ENCODE peak calls at places on chromosomes 3 and 15, in eight cellular contexts. P is left lung, F is upper lobe of left lung, U is choroid plexus epithelial cell, N is Caco-2, A is foreskin fibroblast, E is transverse colon, D is DND-41. H is an unnamed sample.

GRCh38 chr3:29950232-29950631 is 656.2 kb upstream of the TGFBR2 start:
- DNase-seq in P (no peak), F (no peak), U (no peak), N (no peak), A (peak), E (no peak), D (no peak), H (no peak)

GRCh38 chr3:55718475-55718874 is 231.4 kb upstream of the WNT5A start:
- DNase-seq in P (no peak), F (no peak), U (peak), N (no peak), A (peak), E (no peak), D (no peak), H (no peak)

GRCh38 chr3:117748131-117748530 is 1038.6 kb downstream of the TUSC7 start:
- DNase-seq in P (no peak), F (no peak), U (peak), N (no peak), A (no peak), E (no peak), D (no peak), H (no peak)

GRCh38 chr15:29676961-29677402 is 145.3 kb downstream of the TJP1 start:
- DNase-seq in P (no peak), F (no peak), U (peak), N (no peak), A (no peak), E (no peak), D (no peak), H (no peak)

GRCh38 chr3:196159952-196160804 is 51.0 kb downstream of the ZDHHC19 start:
- DNase-seq in P (peak), F (no peak), U (peak), N (no peak), A (peak), E (peak), D (peak), H (peak)

GRCh38 chr3:40476478-40477470 is at the start of gene ZNF619:
- DNase-seq in P (peak), F (peak), U (peak), N (peak), A (peak), E (peak), D (peak), H (peak)

GRCh38 chr15:101533371-101534140 is 44.0 kb upstream of the PCSK6 start:
- DNase-seq in P (no peak), F (no peak), U (no peak), N (no peak), A (no peak), E (no peak), D (no peak), H (no peak)

GRCh38 chr3:129317014-129317771 is 38.5 kb downstream of the HMCES start:
- DNase-seq in P (peak), F (no peak), U (no peak), N (no peak), A (no peak), E (no peak), D (no peak), H (no peak)

GRCh38 chr3:140050977-140051957 is 116.3 kb downstream of the CLSTN2 start:
- DNase-seq in P (no peak), F (peak), U (peak), N (no peak), A (no peak), E (no peak), D (no peak), H (no peak)

GRCh38 chr3:126971891-126972351 is 11.0 kb upstream of the PLXNA1 start:
- DNase-seq in P (peak), F (peak), U (peak), N (no peak), A (peak), E (peak), D (no peak), H (peak)

GRCh38 chr3:78941587-78941986 is 826.2 kb downstream of the ROBO1 start:
- DNase-seq in P (no peak), F (no peak), U (peak), N (no peak), A (peak), E (no peak), D (no peak), H (no peak)

GRCh38 chr3:139928708-139929505 is 6.1 kb upstream of the CLSTN2 start:
- DNase-seq in P (no peak), F (no peak), U (peak), N (no peak), A (no peak), E (no peak), D (no peak), H (no peak)

GRCh38 chr15:85120351-85121113 is 138.9 kb downstream of the PDE8A start:
- DNase-seq in P (no peak), F (no peak), U (no peak), N (no peak), A (no peak), E (no peak), D (no peak), H (no peak)

GRCh38 chr3:5186854-5187151 is 704 bp upstream of the EDEM1 start:
- DNase-seq in P (no peak), F (no peak), U (peak), N (no peak), A (peak), E (no peak), D (no peak), H (no peak)

GRCh38 chr3:100175637-100176250 is 61.4 kb upstream of the FILIP1L start:
- DNase-seq in P (no peak), F (no peak), U (no peak), N (no peak), A (no peak), E (no peak), D (no peak), H (no peak)

GRCh38 chr15:52255008-52255407 is 40.6 kb downstream of the MYO5C start:
- DNase-seq in P (no peak), F (no peak), U (peak), N (no peak), A (peak), E (no peak), D (no peak), H (no peak)

GRCh38 chr3:135084404-135084803 is 289.3 kb downstream of the EPHB1 start:
- DNase-seq in P (no peak), F (no peak), U (no peak), N (no peak), A (peak), E (no peak), D (no peak), H (no peak)

GRCh38 chr3:51953445-51953844 is 1.7 kb upstream of the GPR62 start:
- DNase-seq in P (peak), F (no peak), U (peak), N (no peak), A (peak), E (no peak), D (no peak), H (no peak)

GRCh38 chr3:84223512-84223911 is 735.3 kb upstream of the CADM2 start:
- DNase-seq in P (no peak), F (no peak), U (no peak), N (no peak), A (no peak), E (no peak), D (peak), H (no peak)

GRCh38 chr3:66133050-66133757 is 87.6 kb upstream of the SLC25A26 start:
- DNase-seq in P (no peak), F (no peak), U (peak), N (no peak), A (peak), E (no peak), D (no peak), H (no peak)

GRCh38 chr3:108590443-108590842 is 921 bp downstream of the DZIP3 start:
- DNase-seq in P (no peak), F (no peak), U (peak), N (no peak), A (no peak), E (no peak), D (peak), H (no peak)

GRCh38 chr3:99789322-99789721 is 28.3 kb upstream of the CMSS1 start:
- DNase-seq in P (no peak), F (no peak), U (peak), N (no peak), A (peak), E (peak), D (peak), H (no peak)

GRCh38 chr3:46681387-46681786 is 12.1 kb downstream of the ALS2CL start:
- DNase-seq in P (no peak), F (no peak), U (no peak), N (no peak), A (no peak), E (no peak), D (no peak), H (no peak)

GRCh38 chr3:127632441-127632840 is 3.5 kb downstream of the PODXL2 start:
- DNase-seq in P (no peak), F (no peak), U (peak), N (no peak), A (no peak), E (no peak), D (no peak), H (peak)

GRCh38 chr15:71364117-71364584 is 248.9 kb downstream of the THSD4 start:
- DNase-seq in P (no peak), F (no peak), U (peak), N (no peak), A (no peak), E (peak), D (no peak), H (no peak)

GRCh38 chr15:41558400-41559238 is at the start of gene TYRO3:
- DNase-seq in P (peak), F (peak), U (peak), N (peak), A (peak), E (peak), D (peak), H (peak)

GRCh38 chr3:138227650-138228049 is 40.5 kb downstream of the ARMC8 start:
- DNase-seq in P (no peak), F (no peak), U (peak), N (no peak), A (no peak), E (no peak), D (no peak), H (no peak)

GRCh38 chr3:127049390-127049789 is 66.5 kb downstream of the PLXNA1 start:
- DNase-seq in P (peak), F (no peak), U (no peak), N (no peak), A (no peak), E (no peak), D (no peak), H (no peak)

GRCh38 chr15:83844742-83845141 is 190.8 kb downstream of the ADAMTSL3 start:
- DNase-seq in P (no peak), F (no peak), U (no peak), N (no peak), A (peak), E (no peak), D (no peak), H (no peak)

GRCh38 chr15:92143765-92144164 is 249.9 kb upstream of the ST8SIA2 start:
- DNase-seq in P (no peak), F (peak), U (no peak), N (no peak), A (no peak), E (no peak), D (no peak), H (no peak)

GRCh38 chr15:25182736-25183445 is 228.1 kb downstream of the SNRPN start:
- DNase-seq in P (peak), F (peak), U (no peak), N (peak), A (no peak), E (no peak), D (no peak), H (peak)

GRCh38 chr3:86388848-86389247 is 602.1 kb downstream of the VGLL3 start:
- DNase-seq in P (no peak), F (no peak), U (no peak), N (peak), A (no peak), E (no peak), D (no peak), H (no peak)

GRCh38 chr3:133980035-133980434 is 49.7 kb downstream of the SLCO2A1 start:
- DNase-seq in P (no peak), F (no peak), U (no peak), N (no peak), A (no peak), E (no peak), D (no peak), H (no peak)

GRCh38 chr3:133983126-133983525 is 46.6 kb downstream of the SLCO2A1 start:
- DNase-seq in P (no peak), F (no peak), U (no peak), N (no peak), A (no peak), E (no peak), D (no peak), H (no peak)

GRCh38 chr3:133977568-133977967 is 52.2 kb downstream of the SLCO2A1 start:
- DNase-seq in P (no peak), F (no peak), U (no peak), N (no peak), A (no peak), E (no peak), D (no peak), H (no peak)

GRCh38 chr3:133980550-133980949 is 49.2 kb downstream of the SLCO2A1 start:
- DNase-seq in P (no peak), F (no peak), U (no peak), N (no peak), A (no peak), E (no peak), D (no peak), H (no peak)

GRCh38 chr3:133979553-133979952 is 50.2 kb downstream of the SLCO2A1 start:
- DNase-seq in P (no peak), F (no peak), U (peak), N (no peak), A (no peak), E (no peak), D (no peak), H (no peak)
- H3K4me3 ChIP-seq in P (no peak), F (no peak), U (no peak), N (no peak), A (no peak), E (no peak), D (no peak), H (no peak)

GRCh38 chr3:13544951-13545651 is 3.8 kb upstream of the FBLN2 start:
- DNase-seq in P (no peak), F (peak), U (no peak), N (no peak), A (no peak), E (no peak), D (peak), H (no peak)
- H3K4me3 ChIP-seq in P (no peak), F (no peak), U (no peak), N (no peak), A (no peak), E (no peak), D (no peak), H (no peak)

GRCh38 chr15:58551764-58552504 is 120.1 kb downstream of the LIPC start:
- DNase-seq in P (no peak), F (no peak), U (peak), N (no peak), A (peak), E (peak), D (no peak), H (peak)
- H3K4me3 ChIP-seq in P (no peak), F (peak), U (peak), N (no peak), A (peak), E (no peak), D (no peak), H (no peak)

GRCh38 chr3:194285024-194285858 is 65.9 kb downstream of the CPN2 start:
- DNase-seq in P (no peak), F (no peak), U (peak), N (no peak), A (no peak), E (no peak), D (no peak), H (peak)

GRCh38 chr3:194287392-194287791 is 63.7 kb downstream of the CPN2 start:
- DNase-seq in P (no peak), F (no peak), U (no peak), N (no peak), A (no peak), E (no peak), D (no peak), H (no peak)

GRCh38 chr3:194285859-194286197 is 65.3 kb downstream of the CPN2 start:
- DNase-seq in P (no peak), F (no peak), U (peak), N (no peak), A (no peak), E (no peak), D (no peak), H (no peak)

GRCh38 chr3:194287977-194288706 is 63.0 kb downstream of the CPN2 start:
- DNase-seq in P (no peak), F (no peak), U (no peak), N (no peak), A (no peak), E (no peak), D (no peak), H (no peak)

DNA sequence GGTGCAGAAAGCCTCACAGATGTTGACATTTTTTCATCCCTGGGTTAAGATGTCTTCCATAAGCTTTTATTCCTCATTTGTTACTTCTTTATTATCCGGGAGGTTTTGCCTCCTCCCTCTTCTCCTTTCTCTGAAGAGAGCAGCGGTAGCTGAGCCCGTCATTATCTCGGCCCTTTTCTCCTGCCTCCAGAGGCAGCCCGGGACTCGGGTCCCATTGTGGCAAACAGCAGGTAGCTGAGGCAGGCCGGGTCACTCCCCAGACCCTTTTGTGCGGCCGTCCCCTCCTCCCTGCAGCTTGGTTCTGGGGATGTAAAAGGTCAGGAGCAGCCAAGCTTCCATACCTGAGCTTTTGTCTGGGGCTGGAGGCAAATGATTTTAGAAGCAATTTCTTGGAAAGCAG is 64.4 kb downstream of the CPN2 start:
- DNase-seq in P (no peak), F (no peak), U (no peak), N (no peak), A (no peak), E (no peak), D (no peak), H (no peak)
- H3K4me3 ChIP-seq in P (no peak), F (no peak), U (no peak), N (no peak), A (no peak), E (no peak), D (no peak), H (no peak)

DNA sequence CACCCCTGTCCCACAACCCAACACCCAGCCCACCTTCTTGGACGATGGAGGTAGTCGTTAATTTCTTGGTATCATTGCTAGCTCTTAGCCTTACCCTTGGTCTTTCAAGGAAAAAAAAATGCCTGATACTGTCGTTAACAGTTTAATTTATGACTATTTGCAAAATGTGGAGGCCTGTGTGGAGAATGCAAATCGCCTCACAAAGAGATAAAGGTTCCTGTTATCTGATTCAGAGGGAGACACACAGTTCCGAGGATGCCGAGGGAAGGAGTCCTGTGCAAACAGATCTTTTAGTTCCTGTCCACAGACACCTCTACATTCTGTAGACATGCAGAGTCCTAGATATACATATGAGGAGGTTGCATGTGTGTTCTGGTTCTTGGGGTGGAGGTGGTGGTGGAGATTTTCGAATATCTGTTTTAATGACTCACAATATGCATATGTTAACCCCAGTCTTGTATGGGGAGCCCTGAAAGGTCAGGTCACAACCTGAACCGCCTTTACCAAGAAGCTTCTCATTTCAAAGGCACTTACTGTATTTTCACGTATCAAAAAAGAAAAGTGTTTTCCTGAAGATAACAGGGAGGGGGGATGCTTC is 5.6 kb downstream of the NR2F2 start:
- DNase-seq in P (no peak), F (no peak), U (peak), N (no peak), A (no peak), E (peak), D (no peak), H (no peak)
- H3K4me3 ChIP-seq in P (peak), F (peak), U (peak), N (peak), A (peak), E (peak), D (no peak), H (peak)

DNA sequence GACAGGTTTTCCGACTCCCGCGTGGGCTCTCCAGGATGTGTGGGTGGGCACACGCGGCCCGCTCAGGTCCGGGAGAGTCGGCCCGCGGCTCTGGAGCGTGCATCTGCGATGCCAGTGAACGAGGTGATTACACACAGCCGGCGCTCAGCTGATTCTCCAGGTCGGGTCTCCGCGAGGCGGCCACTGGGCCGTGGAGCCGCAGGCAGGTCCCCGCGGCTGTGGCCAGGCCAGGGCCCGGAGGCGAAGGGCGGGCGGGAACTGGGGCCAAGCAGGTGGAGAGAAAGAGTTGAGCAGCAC is 13.2 kb downstream of the PAK6 start:
- DNase-seq in P (no peak), F (no peak), U (no peak), N (no peak), A (no peak), E (no peak), D (no peak), H (peak)
- H3K4me3 ChIP-seq in P (peak), F (peak), U (no peak), N (peak), A (no peak), E (peak), D (no peak), H (no peak)

H was measured in aorta.